ENCODE peak calls at places on chromosomes 12 and 14, in four cellular contexts. U is posterior cingulate gyrus, X is HFFc6, T is T-helper 9 cell. J is an unnamed sample.

GRCh38 chr12:92602476-92602875 is 100.3 kb upstream of the PLEKHG7 start:
- DNase-seq in U (no peak), X (peak; percentile 75), T (no peak), J (no peak)

GRCh38 chr12:29591140-29592020 is 93.9 kb upstream of the OVCH1 start:
- DNase-seq in U (no peak), X (no peak), T (no peak), J (no peak)

GRCh38 chr14:101474563-101475467 is 86.5 kb upstream of the DIO3 start:
- DNase-seq in U (no peak), X (no peak), T (no peak), J (no peak)

GRCh38 chr12:105983622-105984325 is 155.0 kb downstream of the NUAK1 start:
- DNase-seq in U (no peak), X (peak; percentile 80), T (no peak), J (no peak)

GRCh38 chr14:94850332-94851211 is 80.7 kb upstream of the GSC start:
- DNase-seq in U (no peak), X (no peak), T (no peak), J (no peak)

GRCh38 chr14:65486856-65487255 is 74.3 kb downstream of the FUT8 start:
- DNase-seq in U (no peak), X (peak; percentile 34), T (no peak), J (no peak)

GRCh38 chr12:95216704-95217376 is 427 bp downstream of the FGD6 start:
- DNase-seq in U (no peak), X (no peak), T (no peak), J (no peak)

GRCh38 chr12:123118397-123118945 is 32.4 kb downstream of the PITPNM2 start:
- DNase-seq in U (no peak), X (peak; percentile 18), T (no peak), J (no peak)

GRCh38 chr14:59251811-59252771 is 63.6 kb downstream of the DAAM1 start:
- DNase-seq in U (no peak), X (peak; percentile 22), T (no peak), J (no peak)

GRCh38 chr14:41859336-41859735 is 252.7 kb downstream of the LRFN5 start:
- DNase-seq in U (no peak), X (no peak), T (no peak), J (no peak)

GRCh38 chr14:61566537-61567225 is 128.6 kb upstream of the HIF1A start:
- DNase-seq in U (no peak), X (peak; percentile 48), T (no peak), J (no peak)

GRCh38 chr12:79071498-79071897 is 206.9 kb downstream of the SYT1 start:
- DNase-seq in U (no peak), X (no peak), T (no peak), J (no peak)

GRCh38 chr14:96091149-96091693 is 52.1 kb downstream of the C14orf132 start:
- DNase-seq in U (peak; percentile 63), X (no peak), T (no peak), J (no peak)

GRCh38 chr12:27284751-27285150 is 40.7 kb downstream of the STK38L start:
- DNase-seq in U (no peak), X (peak; percentile 64), T (no peak), J (no peak)

GRCh38 chr14:72605921-72606220 is 288.0 kb downstream of the DPF3 start:
- DNase-seq in U (no peak), X (no peak), T (no peak), J (no peak)

GRCh38 chr14:90091393-90091792 is 29.6 kb downstream of the KCNK13 start:
- DNase-seq in U (no peak), X (peak; percentile 70), T (no peak), J (no peak)

GRCh38 chr12:132043216-132043615 is 93.5 kb downstream of the EP400 start:
- DNase-seq in U (no peak), X (no peak), T (no peak), J (no peak)

GRCh38 chr12:131452444-131452860 is 258.4 kb upstream of the SFSWAP start:
- DNase-seq in U (no peak), X (no peak), T (no peak), J (no peak)

GRCh38 chr14:23776296-23776695 is 140.1 kb downstream of the DHRS2 start:
- DNase-seq in U (no peak), X (no peak), T (no peak), J (no peak)

GRCh38 chr12:18462437-18462836 is 201.1 kb downstream of the PIK3C2G start:
- DNase-seq in U (no peak), X (peak; percentile 65), T (no peak), J (no peak)

GRCh38 chr14:34911209-34912150 is 36.3 kb upstream of the BAZ1A start:
- DNase-seq in U (no peak), X (peak; percentile 55), T (no peak), J (no peak)

GRCh38 chr14:90607141-90607540 is 209.1 kb downstream of the TTC7B start:
- DNase-seq in U (peak; percentile 30), X (no peak), T (no peak), J (no peak)

GRCh38 chr14:26593377-26593776 is 4.5 kb downstream of the NOVA1 start:
- DNase-seq in U (no peak), X (no peak), T (no peak), J (no peak)

GRCh38 chr12:84862190-84862589 is 50.4 kb downstream of the SLC6A15 start:
- DNase-seq in U (no peak), X (no peak), T (no peak), J (no peak)

GRCh38 chr12:62986844-62987243 is 51.9 kb upstream of the PPM1H start:
- DNase-seq in U (no peak), X (no peak), T (no peak), J (no peak)

GRCh38 chr14:69693145-69693544 is 73.8 kb upstream of the SRSF5 start:
- DNase-seq in U (no peak), X (no peak), T (no peak), J (no peak)

GRCh38 chr12:64102339-64102738 is 119.8 kb downstream of the KICS2 start:
- DNase-seq in U (no peak), X (peak; percentile 15), T (no peak), J (no peak)

GRCh38 chr12:75444444-75445136 is 36.0 kb upstream of the GLIPR1 start:
- DNase-seq in U (no peak), X (peak; percentile 66), T (no peak), J (no peak)

J was measured in CD8-positive, alpha-beta memory T cell.